ENCODE peak calls at places on chromosome 11, in seven cellular contexts. One of them, this sample, is unnamed.

GRCh38 chr11:45210846-45211245 is 64.4 kb downstream of the PRDM11 start:
- DNase-seq in H1: no peak
- DNase-seq in GM12878: no peak
- DNase-seq in HCT116: no peak
- DNase-seq in K562: no peak
- DNase-seq in SK-N-SH: no peak
- DNase-seq in HepG2: no peak
- DNase-seq in this sample: no peak

GRCh38 chr11:76797341-76798201 is 14.4 kb downstream of the TSKU start:
- DNase-seq in H1: peak; percentile 43
- DNase-seq in GM12878: no peak
- DNase-seq in HCT116: no peak
- DNase-seq in K562: no peak
- DNase-seq in SK-N-SH: no peak
- DNase-seq in HepG2: no peak
- DNase-seq in this sample: no peak

GRCh38 chr11:102254047-102254446 is 63.2 kb upstream of the BIRC3 start:
- DNase-seq in H1: no peak
- DNase-seq in GM12878: no peak
- DNase-seq in HCT116: peak; percentile 46
- DNase-seq in K562: peak; percentile 55
- DNase-seq in SK-N-SH: no peak
- DNase-seq in HepG2: no peak
- DNase-seq in this sample: no peak

GRCh38 chr11:120750647-120751419 is 239.3 kb downstream of the GRIK4 start:
- DNase-seq in H1: no peak
- DNase-seq in GM12878: no peak
- DNase-seq in HCT116: no peak
- DNase-seq in K562: no peak
- DNase-seq in SK-N-SH: no peak
- DNase-seq in HepG2: no peak
- DNase-seq in this sample: no peak

GRCh38 chr11:41116970-41117369 is 342.5 kb downstream of the LRRC4C start:
- DNase-seq in H1: peak; percentile 45
- DNase-seq in GM12878: no peak
- DNase-seq in HCT116: no peak
- DNase-seq in K562: no peak
- DNase-seq in SK-N-SH: no peak
- DNase-seq in HepG2: no peak
- DNase-seq in this sample: no peak

GRCh38 chr11:132126973-132127900 is 756.8 kb downstream of the NTM start:
- DNase-seq in H1: no peak
- DNase-seq in GM12878: no peak
- DNase-seq in HCT116: no peak
- DNase-seq in K562: no peak
- DNase-seq in SK-N-SH: peak; percentile 66
- DNase-seq in HepG2: peak; percentile 3
- DNase-seq in this sample: peak; percentile 47

GRCh38 chr11:35056391-35057093 is 82.4 kb upstream of the CD44 start:
- DNase-seq in H1: no peak
- DNase-seq in GM12878: no peak
- DNase-seq in HCT116: no peak
- DNase-seq in K562: no peak
- DNase-seq in SK-N-SH: no peak
- DNase-seq in HepG2: no peak
- DNase-seq in this sample: no peak

GRCh38 chr11:92383430-92383829 is 158.8 kb downstream of the FAT3 start:
- DNase-seq in H1: no peak
- DNase-seq in GM12878: no peak
- DNase-seq in HCT116: no peak
- DNase-seq in K562: no peak
- DNase-seq in SK-N-SH: no peak
- DNase-seq in HepG2: no peak
- DNase-seq in this sample: no peak

GRCh38 chr11:13183094-13183825 is 94.3 kb upstream of the BMAL1 start:
- DNase-seq in H1: no peak
- DNase-seq in GM12878: no peak
- DNase-seq in HCT116: no peak
- DNase-seq in K562: peak; percentile 31
- DNase-seq in SK-N-SH: peak; percentile 26
- DNase-seq in HepG2: peak; percentile 28
- DNase-seq in this sample: peak; percentile 50

GRCh38 chr11:63762662-63763505 is 5.7 kb downstream of the ZFTA start:
- DNase-seq in H1: peak; percentile 77
- DNase-seq in GM12878: no peak
- DNase-seq in HCT116: no peak
- DNase-seq in K562: no peak
- DNase-seq in SK-N-SH: peak; percentile 47
- DNase-seq in HepG2: no peak
- DNase-seq in this sample: no peak

GRCh38 chr11:34395916-34396555 is 38.2 kb upstream of the ABTB2 start:
- DNase-seq in H1: no peak
- DNase-seq in GM12878: no peak
- DNase-seq in HCT116: no peak
- DNase-seq in K562: no peak
- DNase-seq in SK-N-SH: no peak
- DNase-seq in HepG2: no peak
- DNase-seq in this sample: peak; percentile 66

GRCh38 chr11:14645247-14645912 is 1.8 kb downstream of the PDE3B start:
- DNase-seq in H1: no peak
- DNase-seq in GM12878: no peak
- DNase-seq in HCT116: no peak
- DNase-seq in K562: peak; percentile 51
- DNase-seq in SK-N-SH: peak; percentile 21
- DNase-seq in HepG2: peak; percentile 28
- DNase-seq in this sample: no peak

GRCh38 chr11:9861860-9862725 is 198.2 kb downstream of the SWAP70 start:
- DNase-seq in H1: peak; percentile 67
- DNase-seq in GM12878: peak; percentile 31
- DNase-seq in HCT116: peak; percentile 31
- DNase-seq in K562: peak; percentile 79
- DNase-seq in SK-N-SH: peak; percentile 52
- DNase-seq in HepG2: peak; percentile 64
- DNase-seq in this sample: peak; percentile 75

GRCh38 chr11:84836371-84836770 is 790.8 kb downstream of the DLG2 start:
- DNase-seq in H1: no peak
- DNase-seq in GM12878: no peak
- DNase-seq in HCT116: no peak
- DNase-seq in K562: no peak
- DNase-seq in SK-N-SH: no peak
- DNase-seq in HepG2: no peak
- DNase-seq in this sample: no peak

GRCh38 chr11:96136623-96137313 is 206.2 kb downstream of the MAML2 start:
- DNase-seq in H1: no peak
- DNase-seq in GM12878: no peak
- DNase-seq in HCT116: no peak
- DNase-seq in K562: no peak
- DNase-seq in SK-N-SH: no peak
- DNase-seq in HepG2: no peak
- DNase-seq in this sample: no peak

GRCh38 chr11:11757871-11758270 is 83.9 kb upstream of the USP47 start:
- DNase-seq in H1: no peak
- DNase-seq in GM12878: no peak
- DNase-seq in HCT116: no peak
- DNase-seq in K562: no peak
- DNase-seq in SK-N-SH: peak; percentile 17
- DNase-seq in HepG2: no peak
- DNase-seq in this sample: no peak

GRCh38 chr11:88555018-88555828 is 217.7 kb upstream of the CTSC start:
- DNase-seq in H1: no peak
- DNase-seq in GM12878: no peak
- DNase-seq in HCT116: peak; percentile 95
- DNase-seq in K562: no peak
- DNase-seq in SK-N-SH: no peak
- DNase-seq in HepG2: no peak
- DNase-seq in this sample: no peak

GRCh38 chr11:67418476-67419281 is 3.2 kb downstream of the CARNS1 start:
- DNase-seq in H1: no peak
- DNase-seq in GM12878: no peak
- DNase-seq in HCT116: no peak
- DNase-seq in K562: no peak
- DNase-seq in SK-N-SH: no peak
- DNase-seq in HepG2: no peak
- DNase-seq in this sample: no peak

GRCh38 chr11:29333993-29334780 is 682.6 kb downstream of the KCNA4 start:
- DNase-seq in H1: no peak
- DNase-seq in GM12878: peak; percentile 31
- DNase-seq in HCT116: peak; percentile 29
- DNase-seq in K562: peak; percentile 1
- DNase-seq in SK-N-SH: peak; percentile 23
- DNase-seq in HepG2: peak; percentile 32
- DNase-seq in this sample: peak; percentile 18

GRCh38 chr11:2143652-2144548 is 4.7 kb upstream of the IGF2 start:
- DNase-seq in H1: no peak
- DNase-seq in GM12878: no peak
- DNase-seq in HCT116: no peak
- DNase-seq in K562: no peak
- DNase-seq in SK-N-SH: no peak
- DNase-seq in HepG2: no peak
- DNase-seq in this sample: no peak

GRCh38 chr11:108069947-108070346 is 51.4 kb upstream of the ACAT1 start:
- DNase-seq in H1: no peak
- DNase-seq in GM12878: peak; percentile 4
- DNase-seq in HCT116: no peak
- DNase-seq in K562: no peak
- DNase-seq in SK-N-SH: no peak
- DNase-seq in HepG2: no peak
- DNase-seq in this sample: no peak

GRCh38 chr11:1129666-1130160 is 28.0 kb upstream of the MUC5AC start:
- DNase-seq in H1: no peak
- DNase-seq in GM12878: no peak
- DNase-seq in HCT116: no peak
- DNase-seq in K562: no peak
- DNase-seq in SK-N-SH: peak; percentile 14
- DNase-seq in HepG2: no peak
- DNase-seq in this sample: no peak

GRCh38 chr11:103652013-103652412 is 384.4 kb upstream of the DDI1 start:
- DNase-seq in H1: no peak
- DNase-seq in GM12878: no peak
- DNase-seq in HCT116: no peak
- DNase-seq in K562: no peak
- DNase-seq in SK-N-SH: no peak
- DNase-seq in HepG2: no peak
- DNase-seq in this sample: no peak

GRCh38 chr11:58963551-58964075 is 24.3 kb downstream of the GLYATL1 start:
- DNase-seq in H1: peak; percentile 80
- DNase-seq in GM12878: no peak
- DNase-seq in HCT116: no peak
- DNase-seq in K562: peak; percentile 30
- DNase-seq in SK-N-SH: peak; percentile 15
- DNase-seq in HepG2: no peak
- DNase-seq in this sample: no peak

GRCh38 chr11:58957922-58958321 is 18.6 kb downstream of the GLYATL1 start:
- DNase-seq in H1: no peak
- DNase-seq in GM12878: no peak
- DNase-seq in HCT116: no peak
- DNase-seq in K562: no peak
- DNase-seq in SK-N-SH: no peak
- DNase-seq in HepG2: no peak
- DNase-seq in this sample: no peak

DNA sequence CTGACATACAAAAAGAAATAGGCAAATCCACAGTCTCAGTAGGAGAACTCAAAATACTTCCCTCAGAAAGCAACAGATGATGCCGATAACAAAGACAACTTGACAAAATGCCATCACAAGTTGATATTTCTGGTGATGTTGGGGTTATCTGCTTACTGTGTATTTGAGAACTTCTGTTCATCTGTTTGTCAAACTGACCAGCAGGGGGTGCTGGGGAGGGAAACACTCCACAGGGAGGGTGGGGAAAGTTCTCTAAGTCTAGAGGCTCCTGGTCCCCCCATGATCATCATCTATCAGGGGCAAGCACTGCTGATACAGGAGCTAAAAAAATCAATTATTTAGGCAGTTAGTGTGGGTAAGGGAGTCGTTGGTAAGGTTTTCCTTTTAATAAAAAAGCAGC is 19.2 kb downstream of the GLYATL1 start:
- DNase-seq in H1: peak; percentile 72
- DNase-seq in GM12878: peak; percentile 2
- DNase-seq in HCT116: peak; percentile 12
- DNase-seq in K562: peak; percentile 67
- DNase-seq in SK-N-SH: peak; percentile 24
- DNase-seq in HepG2: peak; percentile 23
- DNase-seq in this sample: no peak
- TF ChIP-seq JUND in H1: no peak
- TF ChIP-seq JUND in GM12878: no peak
- TF ChIP-seq JUND in HCT116: no peak
- TF ChIP-seq JUND in K562: no peak
- TF ChIP-seq JUND in SK-N-SH: no peak
- TF ChIP-seq JUND in HepG2: no peak
- TF ChIP-seq JUND in this sample: no peak

GRCh38 chr11:69014084-69014935 is 1.3 kb upstream of the MRGPRF start:
- DNase-seq in H1: peak; percentile 61
- DNase-seq in GM12878: no peak
- DNase-seq in HCT116: no peak
- DNase-seq in K562: no peak
- DNase-seq in SK-N-SH: peak; percentile 69
- DNase-seq in HepG2: peak; percentile 13
- DNase-seq in this sample: no peak

GRCh38 chr11:69014936-69015549 is 2.0 kb upstream of the MRGPRF start:
- DNase-seq in H1: no peak
- DNase-seq in GM12878: no peak
- DNase-seq in HCT116: no peak
- DNase-seq in K562: no peak
- DNase-seq in SK-N-SH: peak; percentile 51
- DNase-seq in HepG2: no peak
- DNase-seq in this sample: no peak

GRCh38 chr11:69012092-69013008 is 696 bp downstream of the MRGPRF start:
- DNase-seq in H1: peak; percentile 66
- DNase-seq in GM12878: no peak
- DNase-seq in HCT116: no peak
- DNase-seq in K562: no peak
- DNase-seq in SK-N-SH: peak; percentile 41
- DNase-seq in HepG2: no peak
- DNase-seq in this sample: no peak

GRCh38 chr11:69011624-69012091 is 1.4 kb downstream of the MRGPRF start:
- DNase-seq in H1: no peak
- DNase-seq in GM12878: no peak
- DNase-seq in HCT116: no peak
- DNase-seq in K562: no peak
- DNase-seq in SK-N-SH: no peak
- DNase-seq in HepG2: no peak
- DNase-seq in this sample: no peak

GRCh38 chr11:69013009-69013951 is at the start of gene MRGPRF:
- DNase-seq in H1: peak; percentile 84
- DNase-seq in GM12878: no peak
- DNase-seq in HCT116: no peak
- DNase-seq in K562: no peak
- DNase-seq in SK-N-SH: peak; percentile 89
- DNase-seq in HepG2: no peak
- DNase-seq in this sample: no peak
- TF ChIP-seq JUND in H1: peak; percentile 68
- TF ChIP-seq JUND in GM12878: no peak
- TF ChIP-seq JUND in HCT116: no peak
- TF ChIP-seq JUND in K562: no peak
- TF ChIP-seq JUND in SK-N-SH: no peak
- TF ChIP-seq JUND in HepG2: no peak
- TF ChIP-seq JUND in this sample: no peak

GRCh38 chr11:68505596-68505995 is 45.0 kb downstream of the PPP6R3 start:
- DNase-seq in H1: no peak
- DNase-seq in GM12878: no peak
- DNase-seq in HCT116: no peak
- DNase-seq in K562: no peak
- DNase-seq in SK-N-SH: no peak
- DNase-seq in HepG2: no peak
- DNase-seq in this sample: no peak
- TF ChIP-seq JUND in H1: no peak
- TF ChIP-seq JUND in GM12878: no peak
- TF ChIP-seq JUND in HCT116: no peak
- TF ChIP-seq JUND in K562: no peak
- TF ChIP-seq JUND in SK-N-SH: no peak
- TF ChIP-seq JUND in HepG2: no peak
- TF ChIP-seq JUND in this sample: no peak

GRCh38 chr11:47997063-47998053 is 17.0 kb downstream of the PTPRJ start:
- DNase-seq in H1: no peak
- DNase-seq in GM12878: no peak
- DNase-seq in HCT116: no peak
- DNase-seq in K562: no peak
- DNase-seq in SK-N-SH: no peak
- DNase-seq in HepG2: no peak
- DNase-seq in this sample: no peak
- TF ChIP-seq JUND in H1: no peak
- TF ChIP-seq JUND in GM12878: no peak
- TF ChIP-seq JUND in HCT116: no peak
- TF ChIP-seq JUND in K562: no peak
- TF ChIP-seq JUND in SK-N-SH: no peak
- TF ChIP-seq JUND in HepG2: no peak
- TF ChIP-seq JUND in this sample: no peak